ENCODE peak calls at places on chromosomes 4 and X, in nine cellular contexts. M, W, J, Q, G, T, D, V and K are unnamed samples.

GRCh38 chr4:23882976-23883531 is 6.8 kb downstream of the PPARGC1A start:
- DNase-seq in M (no peak), W (no peak), J (no peak), Q (no peak), G (no peak), T (no peak), D (no peak), V (no peak), K (no peak)

GRCh38 chr4:114598191-114599121 is at the start of gene UGT8:
- DNase-seq in M (no peak), W (peak), J (peak), Q (peak), G (no peak), T (no peak), D (no peak), V (peak), K (peak)

GRCh38 chr4:116361782-116362181 is 723.6 kb downstream of the TRAM1L1 start:
- DNase-seq in M (no peak), W (no peak), J (no peak), Q (no peak), G (no peak), T (no peak), D (peak), V (no peak), K (no peak)

GRCh38 chrX:134684956-134685355 is 26.7 kb upstream of the PLAC1 start:
- DNase-seq in M (no peak), W (no peak), J (no peak), Q (no peak), G (no peak), T (no peak), D (no peak), V (no peak), K (peak)

GRCh38 chrX:3184176-3184930 is 143.1 kb downstream of the ARSF start:
- DNase-seq in M (peak), W (no peak), J (no peak), Q (no peak), G (no peak), T (no peak), D (peak), V (no peak), K (no peak)

GRCh38 chrX:147958316-147958715 is 22.8 kb upstream of the FMR1NB start:
- DNase-seq in M (peak), W (no peak), J (no peak), Q (no peak), G (no peak), T (no peak), D (no peak), V (no peak), K (no peak)

GRCh38 chr4:41209187-41209586 is 5.2 kb downstream of the APBB2 start:
- DNase-seq in M (no peak), W (no peak), J (no peak), Q (no peak), G (peak), T (no peak), D (peak), V (no peak), K (no peak)

GRCh38 chr4:82499705-82500104 is 62.1 kb downstream of the TMEM150C start:
- DNase-seq in M (no peak), W (peak), J (no peak), Q (no peak), G (no peak), T (no peak), D (peak), V (no peak), K (no peak)

GRCh38 chrX:39653656-39654055 is 444.1 kb downstream of the BCOR start:
- DNase-seq in M (no peak), W (no peak), J (no peak), Q (no peak), G (no peak), T (no peak), D (no peak), V (no peak), K (no peak)

GRCh38 chrX:124467202-124467601 is 120.8 kb downstream of the SH2D1A start:
- DNase-seq in M (no peak), W (no peak), J (no peak), Q (no peak), G (no peak), T (no peak), D (no peak), V (no peak), K (no peak)